ENCODE peak calls at places on chromosomes 7 and 10, in nine cellular contexts. One of them, this sample, is unnamed.

GRCh38 chr7:55486991-55487390 is 85.3 kb downstream of the VOPP1 start:
- DNase-seq in upper lobe of right lung: no peak
- DNase-seq in substantia nigra: no peak
- DNase-seq in spleen: no peak
- DNase-seq in mesendoderm: no peak
- DNase-seq in HCT116: no peak
- DNase-seq in CD4-positive, alpha-beta T cell: no peak
- DNase-seq in DND-41: no peak
- DNase-seq in fibroblast of lung: no peak
- DNase-seq in this sample: no peak

GRCh38 chr10:106619353-106619752 is 545.2 kb downstream of the SORCS1 start:
- DNase-seq in CD4-positive, alpha-beta T cell: no peak
- DNase-seq in substantia nigra: no peak
- DNase-seq in upper lobe of right lung: no peak
- DNase-seq in spleen: no peak
- DNase-seq in DND-41: no peak
- DNase-seq in fibroblast of lung: no peak
- DNase-seq in HCT116: no peak
- DNase-seq in mesendoderm: no peak
- DNase-seq in this sample: no peak

GRCh38 chr10:119531067-119531466 is 11.5 kb downstream of the RGS10 start:
- DNase-seq in upper lobe of right lung: no peak
- DNase-seq in DND-41: no peak
- DNase-seq in CD4-positive, alpha-beta T cell: no peak
- DNase-seq in fibroblast of lung: peak; percentile 59
- DNase-seq in spleen: no peak
- DNase-seq in HCT116: no peak
- DNase-seq in mesendoderm: no peak
- DNase-seq in substantia nigra: no peak
- DNase-seq in this sample: no peak

GRCh38 chr7:56091591-56091990 is 1.2 kb downstream of the PHKG1 start:
- DNase-seq in substantia nigra: no peak
- DNase-seq in upper lobe of right lung: no peak
- DNase-seq in HCT116: no peak
- DNase-seq in CD4-positive, alpha-beta T cell: no peak
- DNase-seq in DND-41: no peak
- DNase-seq in mesendoderm: peak; percentile 7
- DNase-seq in fibroblast of lung: peak; percentile 7
- DNase-seq in spleen: no peak
- DNase-seq in this sample: no peak

GRCh38 chr7:106425017-106425719 is 140.4 kb upstream of the NAMPT start:
- DNase-seq in HCT116: no peak
- DNase-seq in upper lobe of right lung: peak; percentile 79
- DNase-seq in substantia nigra: no peak
- DNase-seq in fibroblast of lung: peak; percentile 99
- DNase-seq in DND-41: no peak
- DNase-seq in CD4-positive, alpha-beta T cell: no peak
- DNase-seq in mesendoderm: no peak
- DNase-seq in spleen: no peak
- DNase-seq in this sample: no peak

GRCh38 chr7:79778786-79779382 is 325.4 kb upstream of the MAGI2 start:
- DNase-seq in substantia nigra: no peak
- DNase-seq in DND-41: no peak
- DNase-seq in spleen: no peak
- DNase-seq in fibroblast of lung: peak; percentile 93
- DNase-seq in upper lobe of right lung: no peak
- DNase-seq in HCT116: no peak
- DNase-seq in mesendoderm: no peak
- DNase-seq in CD4-positive, alpha-beta T cell: no peak
- DNase-seq in this sample: no peak

GRCh38 chr10:62186999-62187695 is 81.5 kb downstream of the RTKN2 start:
- DNase-seq in substantia nigra: no peak
- DNase-seq in mesendoderm: no peak
- DNase-seq in DND-41: no peak
- DNase-seq in CD4-positive, alpha-beta T cell: no peak
- DNase-seq in upper lobe of right lung: no peak
- DNase-seq in fibroblast of lung: peak; percentile 67
- DNase-seq in spleen: no peak
- DNase-seq in HCT116: no peak
- DNase-seq in this sample: no peak

GRCh38 chr7:156609010-156609877 is 31.3 kb upstream of the RNF32 start:
- DNase-seq in substantia nigra: no peak
- DNase-seq in upper lobe of right lung: no peak
- DNase-seq in fibroblast of lung: no peak
- DNase-seq in HCT116: no peak
- DNase-seq in DND-41: no peak
- DNase-seq in CD4-positive, alpha-beta T cell: no peak
- DNase-seq in mesendoderm: no peak
- DNase-seq in spleen: no peak
- DNase-seq in this sample: no peak

DNA sequence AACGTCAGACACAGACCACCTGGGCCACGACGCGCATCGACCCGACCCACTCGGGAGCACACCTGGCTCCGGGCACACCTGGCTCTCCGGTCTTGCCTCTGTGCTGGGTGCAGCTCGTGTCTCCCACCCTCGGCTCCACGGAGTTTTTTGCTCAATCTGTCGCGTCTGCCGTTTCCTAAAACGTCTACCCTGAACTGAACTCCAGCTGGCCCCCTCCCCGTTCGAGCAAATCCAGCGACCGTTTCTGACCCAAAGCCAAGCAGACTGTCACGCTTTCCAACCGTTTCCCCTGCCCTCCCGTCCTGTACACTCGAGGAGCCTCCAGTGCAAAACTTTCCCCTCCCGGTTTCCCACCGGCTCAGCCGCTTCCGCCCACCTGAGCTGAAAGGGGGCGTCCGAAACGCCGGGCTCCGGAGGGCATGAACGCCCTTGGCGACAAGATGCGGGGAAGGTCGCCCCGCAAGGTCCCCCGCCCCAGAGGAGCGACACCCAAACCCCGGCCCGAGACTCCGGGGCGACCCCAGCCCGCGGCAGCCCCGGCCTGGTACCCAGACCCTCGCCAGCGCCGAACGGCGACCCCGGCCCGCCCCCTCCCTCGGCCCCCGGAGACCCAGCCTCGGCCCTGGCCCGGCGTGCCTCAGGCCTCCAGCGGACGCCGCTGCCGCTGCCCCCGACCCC is 591 bp downstream of the CYTH3 start:
- DNase-seq in substantia nigra: no peak
- DNase-seq in upper lobe of right lung: no peak
- DNase-seq in CD4-positive, alpha-beta T cell: peak; percentile 4
- DNase-seq in DND-41: peak; percentile 23
- DNase-seq in fibroblast of lung: no peak
- DNase-seq in HCT116: no peak
- DNase-seq in spleen: peak; percentile 88
- DNase-seq in mesendoderm: no peak
- DNase-seq in this sample: no peak
- H3K27ac ChIP-seq in substantia nigra: peak overlapping the region; percentile 51
- H3K27ac ChIP-seq in upper lobe of right lung: peak overlapping the region; percentile 72
- H3K27ac ChIP-seq in CD4-positive, alpha-beta T cell: no peak overlapping the region
- H3K27ac ChIP-seq in DND-41: peak overlapping the region; percentile 20
- H3K27ac ChIP-seq in fibroblast of lung: peak overlapping the region; percentile 56
- H3K27ac ChIP-seq in HCT116: no peak overlapping the region
- H3K27ac ChIP-seq in spleen: peak overlapping the region; percentile 71
- H3K27ac ChIP-seq in mesendoderm: no peak overlapping the region
- H3K27ac ChIP-seq in this sample: no peak overlapping the region

GRCh38 chr7:11078242-11078834 is 104.7 kb downstream of the PHF14 start:
- DNase-seq in mesendoderm: no peak
- DNase-seq in CD4-positive, alpha-beta T cell: no peak
- DNase-seq in DND-41: no peak
- DNase-seq in HCT116: no peak
- DNase-seq in substantia nigra: no peak
- DNase-seq in fibroblast of lung: no peak
- DNase-seq in upper lobe of right lung: no peak
- DNase-seq in spleen: no peak
- DNase-seq in this sample: no peak

GRCh38 chr7:11082552-11083213 is 109.0 kb downstream of the PHF14 start:
- DNase-seq in fibroblast of lung: peak; percentile 10
- DNase-seq in CD4-positive, alpha-beta T cell: no peak
- DNase-seq in spleen: no peak
- DNase-seq in HCT116: no peak
- DNase-seq in DND-41: no peak
- DNase-seq in mesendoderm: peak; percentile 38
- DNase-seq in upper lobe of right lung: no peak
- DNase-seq in substantia nigra: no peak
- DNase-seq in this sample: no peak

GRCh38 chr7:11077816-11078215 is 104.1 kb downstream of the PHF14 start:
- DNase-seq in fibroblast of lung: peak; percentile 58
- DNase-seq in DND-41: no peak
- DNase-seq in spleen: no peak
- DNase-seq in mesendoderm: no peak
- DNase-seq in upper lobe of right lung: no peak
- DNase-seq in HCT116: no peak
- DNase-seq in substantia nigra: no peak
- DNase-seq in CD4-positive, alpha-beta T cell: no peak
- DNase-seq in this sample: no peak

GRCh38 chr7:11082121-11082520 is 108.4 kb downstream of the PHF14 start:
- DNase-seq in mesendoderm: no peak
- DNase-seq in fibroblast of lung: no peak
- DNase-seq in spleen: no peak
- DNase-seq in DND-41: no peak
- DNase-seq in upper lobe of right lung: no peak
- DNase-seq in HCT116: no peak
- DNase-seq in substantia nigra: no peak
- DNase-seq in CD4-positive, alpha-beta T cell: no peak
- DNase-seq in this sample: no peak

DNA sequence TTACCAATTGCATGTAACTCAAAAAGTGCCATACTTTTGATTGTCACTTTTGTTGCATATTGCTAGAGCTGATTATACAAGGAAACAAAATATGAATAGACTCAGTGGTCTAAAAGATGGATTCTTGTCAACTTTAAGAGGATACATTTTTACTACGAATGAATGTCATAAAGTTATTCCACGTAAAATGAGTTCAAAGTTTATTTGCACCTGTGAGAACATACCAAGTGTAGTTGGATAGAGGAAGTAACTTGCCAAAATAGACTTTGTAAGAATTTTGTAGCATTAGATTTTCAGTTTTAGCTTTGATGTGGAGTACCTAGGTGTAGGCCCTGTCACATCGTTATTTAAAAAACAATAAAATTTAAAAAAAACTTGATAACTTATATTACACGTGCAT is 106.2 kb downstream of the PHF14 start:
- DNase-seq in spleen: no peak
- DNase-seq in HCT116: no peak
- DNase-seq in CD4-positive, alpha-beta T cell: no peak
- DNase-seq in substantia nigra: no peak
- DNase-seq in mesendoderm: no peak
- DNase-seq in DND-41: no peak
- DNase-seq in fibroblast of lung: no peak
- DNase-seq in upper lobe of right lung: no peak
- DNase-seq in this sample: no peak
- H3K27ac ChIP-seq in spleen: no peak overlapping the region
- H3K27ac ChIP-seq in HCT116: no peak overlapping the region
- H3K27ac ChIP-seq in CD4-positive, alpha-beta T cell: no peak overlapping the region
- H3K27ac ChIP-seq in substantia nigra: no peak overlapping the region
- H3K27ac ChIP-seq in mesendoderm: no peak overlapping the region
- H3K27ac ChIP-seq in DND-41: no peak overlapping the region
- H3K27ac ChIP-seq in fibroblast of lung: no peak overlapping the region
- H3K27ac ChIP-seq in upper lobe of right lung: no peak overlapping the region
- H3K27ac ChIP-seq in this sample: no peak overlapping the region

DNA sequence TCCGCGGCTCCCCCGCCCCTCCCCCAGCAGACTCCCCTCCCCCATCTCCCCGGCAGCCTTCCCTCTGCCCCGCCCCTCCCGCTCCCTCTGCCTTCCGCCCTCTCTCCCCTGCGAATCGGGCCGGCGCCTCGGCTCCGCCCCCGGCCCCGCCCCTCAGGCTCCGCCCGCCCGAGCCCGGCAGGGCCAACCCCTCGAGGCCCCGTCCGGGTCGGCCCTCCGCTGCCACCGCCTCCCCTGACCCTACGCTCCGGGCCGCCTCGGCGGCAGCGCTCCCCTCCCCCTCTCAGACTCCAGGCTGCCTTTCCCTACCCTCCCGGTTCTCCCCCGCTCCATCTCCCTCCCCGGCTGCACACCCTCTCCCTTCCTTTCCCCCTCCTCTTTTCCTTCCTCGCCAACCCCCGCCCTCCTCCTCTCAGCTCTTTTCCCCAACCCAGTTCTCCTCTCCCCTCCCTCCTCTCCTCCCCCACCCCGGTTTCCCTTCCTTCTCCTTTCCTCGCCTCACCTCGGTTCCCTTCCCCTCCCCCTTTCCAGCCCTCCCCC is 1.6 kb downstream of the ZNF467 start:
- DNase-seq in upper lobe of right lung: peak; percentile 96
- DNase-seq in substantia nigra: peak; percentile 69
- DNase-seq in CD4-positive, alpha-beta T cell: peak; percentile 86
- DNase-seq in fibroblast of lung: peak; percentile 69
- DNase-seq in spleen: peak; percentile 98
- DNase-seq in mesendoderm: peak; percentile 95
- DNase-seq in HCT116: peak; percentile 64
- DNase-seq in DND-41: peak; percentile 90
- DNase-seq in this sample: no peak
- H3K27ac ChIP-seq in upper lobe of right lung: peak overlapping the region; percentile 60
- H3K27ac ChIP-seq in substantia nigra: no peak overlapping the region
- H3K27ac ChIP-seq in CD4-positive, alpha-beta T cell: no peak overlapping the region
- H3K27ac ChIP-seq in fibroblast of lung: no peak overlapping the region
- H3K27ac ChIP-seq in spleen: peak overlapping the region; percentile 64
- H3K27ac ChIP-seq in mesendoderm: peak overlapping the region; percentile 72
- H3K27ac ChIP-seq in HCT116: peak overlapping the region; percentile 39
- H3K27ac ChIP-seq in DND-41: peak overlapping the region; percentile 74
- H3K27ac ChIP-seq in this sample: no peak overlapping the region

GRCh38 chr10:20890009-20890408 is 7.1 kb downstream of the NEBL start:
- DNase-seq in CD4-positive, alpha-beta T cell: no peak
- DNase-seq in DND-41: no peak
- DNase-seq in spleen: no peak
- DNase-seq in HCT116: no peak
- DNase-seq in mesendoderm: peak; percentile 89
- DNase-seq in upper lobe of right lung: no peak
- DNase-seq in substantia nigra: no peak
- DNase-seq in fibroblast of lung: peak; percentile 50
- DNase-seq in this sample: no peak

GRCh38 chr10:20890491-20891337 is 6.4 kb downstream of the NEBL start:
- DNase-seq in spleen: no peak
- DNase-seq in substantia nigra: no peak
- DNase-seq in CD4-positive, alpha-beta T cell: no peak
- DNase-seq in upper lobe of right lung: no peak
- DNase-seq in DND-41: no peak
- DNase-seq in fibroblast of lung: peak; percentile 75
- DNase-seq in HCT116: no peak
- DNase-seq in mesendoderm: peak; percentile 86
- DNase-seq in this sample: no peak

GRCh38 chr10:20887706-20888535 is 9.2 kb downstream of the NEBL start:
- DNase-seq in HCT116: no peak
- DNase-seq in DND-41: no peak
- DNase-seq in fibroblast of lung: no peak
- DNase-seq in spleen: no peak
- DNase-seq in CD4-positive, alpha-beta T cell: no peak
- DNase-seq in upper lobe of right lung: no peak
- DNase-seq in mesendoderm: no peak
- DNase-seq in substantia nigra: no peak
- DNase-seq in this sample: no peak

GRCh38 chr10:20891338-20891714 is 5.8 kb downstream of the NEBL start:
- DNase-seq in HCT116: no peak
- DNase-seq in DND-41: no peak
- DNase-seq in CD4-positive, alpha-beta T cell: no peak
- DNase-seq in upper lobe of right lung: no peak
- DNase-seq in spleen: no peak
- DNase-seq in fibroblast of lung: peak; percentile 95
- DNase-seq in substantia nigra: no peak
- DNase-seq in mesendoderm: peak; percentile 97
- DNase-seq in this sample: no peak

DNA sequence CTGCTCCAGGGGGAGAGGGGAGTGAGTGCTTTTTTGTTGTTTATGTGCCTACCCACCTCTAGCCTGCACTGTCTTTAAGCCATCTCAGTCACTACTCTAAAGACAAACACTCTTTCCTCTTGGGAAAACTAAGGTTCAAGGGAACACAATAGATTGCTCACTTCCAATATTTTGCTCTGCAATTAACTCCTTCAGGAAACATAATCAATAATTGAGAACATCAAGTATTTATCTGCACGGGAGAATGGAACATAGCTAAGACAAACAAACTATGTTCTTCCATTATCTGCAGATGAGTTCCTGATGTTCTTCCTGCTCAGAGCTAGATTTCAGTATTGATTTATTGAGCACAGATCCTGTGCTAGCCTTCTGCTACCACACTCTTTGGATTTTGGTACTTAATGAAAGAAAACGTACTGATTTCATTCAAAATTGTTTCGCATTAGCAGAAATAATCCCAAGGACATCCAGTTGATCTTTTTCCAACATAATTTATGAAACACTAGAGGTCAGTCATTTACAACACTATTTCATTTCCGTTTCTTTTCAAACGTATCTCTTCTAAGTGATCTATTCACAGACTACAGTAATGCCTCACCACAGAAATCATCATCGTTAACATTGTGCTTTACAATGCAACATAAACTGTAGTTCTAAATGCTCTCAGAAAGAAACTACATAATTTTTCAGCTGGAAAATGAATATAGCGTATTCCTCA is 8.3 kb downstream of the NEBL start:
- DNase-seq in substantia nigra: no peak
- DNase-seq in spleen: no peak
- DNase-seq in fibroblast of lung: no peak
- DNase-seq in CD4-positive, alpha-beta T cell: no peak
- DNase-seq in upper lobe of right lung: no peak
- DNase-seq in mesendoderm: no peak
- DNase-seq in DND-41: no peak
- DNase-seq in HCT116: no peak
- DNase-seq in this sample: no peak
- H3K27ac ChIP-seq in substantia nigra: no peak overlapping the region
- H3K27ac ChIP-seq in spleen: no peak overlapping the region
- H3K27ac ChIP-seq in fibroblast of lung: no peak overlapping the region
- H3K27ac ChIP-seq in CD4-positive, alpha-beta T cell: no peak overlapping the region
- H3K27ac ChIP-seq in upper lobe of right lung: no peak overlapping the region
- H3K27ac ChIP-seq in mesendoderm: no peak overlapping the region
- H3K27ac ChIP-seq in DND-41: no peak overlapping the region
- H3K27ac ChIP-seq in HCT116: no peak overlapping the region
- H3K27ac ChIP-seq in this sample: no peak overlapping the region

This sample was measured in iPS DF 6.9.